ENCODE peak calls at places on chromosomes 6 and 20, in eight cellular contexts. E is thyroid gland, D is fibroblast of lung, Q is cardiac muscle cell, W is foreskin fibroblast, I is Peyer's patch, V is WTC11, C is AG10803. F is an unnamed sample.

GRCh38 chr6:27290065-27290849 is 21.8 kb downstream of the POM121L2 start:
- DNase-seq in Q (peak), E (no peak), W (peak), D (no peak), V (peak), C (no peak), I (no peak), F (no peak)

GRCh38 chr20:35134900-35135299 is 12.2 kb downstream of the EDEM2 start:
- DNase-seq in E (no peak), Q (peak), D (no peak), I (no peak), W (no peak), V (no peak), C (no peak), F (no peak)

GRCh38 chr6:147005499-147005898 is 198.7 kb upstream of the STXBP5 start:
- DNase-seq in D (no peak), I (no peak), W (no peak), V (peak), E (no peak), Q (no peak), C (no peak), F (no peak)

GRCh38 chr20:48722002-48722731 is 105.6 kb downstream of the PREX1 start:
- DNase-seq in C (peak), E (no peak), Q (no peak), I (no peak), D (peak), V (no peak), W (peak), F (no peak)

GRCh38 chr20:1283522-1284210 is 17.6 kb downstream of the SNPH start:
- DNase-seq in I (no peak), C (no peak), D (peak), W (no peak), V (no peak), Q (no peak), E (no peak), F (no peak)

GRCh38 chr6:157912326-157912725 is 69.3 kb upstream of the SYNJ2 start:
- DNase-seq in I (no peak), V (no peak), D (peak), C (peak), W (peak), Q (no peak), E (peak), F (no peak)

GRCh38 chr6:3618300-3619041 is 133.0 kb downstream of the PXDC1 start:
- DNase-seq in I (no peak), V (no peak), Q (no peak), W (no peak), C (no peak), D (no peak), E (no peak), F (peak)

GRCh38 chr20:13649548-13649947 is 10.8 kb upstream of the TASP1 start:
- DNase-seq in W (peak), I (no peak), D (peak), C (no peak), Q (no peak), E (no peak), V (peak), F (no peak)

GRCh38 chr20:35903843-35904242 is 50.5 kb downstream of the SCAND1 start:
- DNase-seq in D (no peak), V (no peak), E (no peak), Q (no peak), W (no peak), C (no peak), I (no peak), F (no peak)

GRCh38 chr6:149332602-149333311 is 15.2 kb downstream of the TAB2 start:
- DNase-seq in I (no peak), V (no peak), D (no peak), W (peak), E (no peak), Q (no peak), C (no peak), F (no peak)

GRCh38 chr6:79467716-79468115 is 69.5 kb downstream of the LCA5 start:
- DNase-seq in Q (no peak), D (peak), E (no peak), V (no peak), I (no peak), W (peak), C (no peak), F (no peak)

GRCh38 chr6:2563635-2564034 is 187.1 kb downstream of the MYLK4 start:
- DNase-seq in I (no peak), C (no peak), V (no peak), D (peak), Q (no peak), E (no peak), W (peak), F (no peak)

GRCh38 chr20:50238081-50238800 is 47.6 kb downstream of the CEBPB start:
- DNase-seq in Q (no peak), I (no peak), E (no peak), V (no peak), C (no peak), D (no peak), W (no peak), F (no peak)

GRCh38 chr20:35305682-35306556 is 13.7 kb upstream of the FAM83C start:
- DNase-seq in E (no peak), D (peak), Q (no peak), I (peak), V (no peak), W (peak), C (peak), F (no peak)

GRCh38 chr6:87722831-87723726 is 21.0 kb upstream of the AKIRIN2 start:
- DNase-seq in W (peak), E (peak), Q (peak), V (peak), D (peak), C (peak), I (no peak), F (no peak)

GRCh38 chr20:46358336-46359058 is 47.9 kb downstream of the ELMO2 start:
- DNase-seq in C (no peak), D (no peak), I (no peak), W (no peak), E (no peak), Q (no peak), V (no peak), F (no peak)

GRCh38 chr20:18728165-18728866 is 85.3 kb upstream of the SCP2D1 start:
- DNase-seq in D (no peak), V (no peak), W (no peak), Q (no peak), C (no peak), E (no peak), I (no peak), F (no peak)

GRCh38 chr6:111573118-111573883 is 32.4 kb downstream of the TRAF3IP2 start:
- DNase-seq in W (peak), V (no peak), I (no peak), D (peak), Q (no peak), C (peak), E (peak), F (no peak)

GRCh38 chr20:2900845-2901592 is 27.7 kb downstream of the PTPRA start:
- DNase-seq in D (no peak), E (no peak), I (no peak), W (no peak), V (no peak), Q (peak), C (no peak), F (no peak)

GRCh38 chr20:18307301-18307700 is 19.0 kb downstream of the ZNF133 start:
- DNase-seq in C (no peak), I (no peak), W (no peak), Q (no peak), E (no peak), V (no peak), D (no peak), F (no peak)

GRCh38 chr6:169530762-169531143 is 171.1 kb downstream of the WDR27 start:
- DNase-seq in Q (no peak), D (no peak), W (no peak), I (no peak), C (no peak), V (no peak), E (no peak), F (no peak)

GRCh38 chr6:105359419-105360366 is 43.2 kb downstream of the PREP start:
- DNase-seq in Q (peak), D (peak), I (no peak), V (no peak), W (peak), C (peak), E (peak), F (no peak)

GRCh38 chr20:48769111-48769879 is 58.5 kb downstream of the PREX1 start:
- DNase-seq in D (no peak), E (no peak), Q (no peak), V (no peak), C (no peak), W (no peak), I (peak), F (no peak)

GRCh38 chr20:51422912-51423667 is 119.4 kb downstream of the NFATC2 start:
- DNase-seq in E (no peak), W (no peak), C (no peak), Q (no peak), V (no peak), I (no peak), D (no peak), F (no peak)

GRCh38 chr6:168877821-168878282 is 375.8 kb downstream of the THBS2 start:
- DNase-seq in W (peak), E (peak), D (peak), C (no peak), I (no peak), Q (no peak), V (no peak), F (no peak)

GRCh38 chr20:4444404-4444803 is 277.3 kb upstream of the PRND start:
- DNase-seq in V (no peak), I (no peak), E (no peak), W (peak), C (peak), Q (no peak), D (no peak), F (no peak)

GRCh38 chr6:144219056-144219685 is 66.0 kb upstream of the UTRN start:
- DNase-seq in V (no peak), C (peak), W (peak), E (no peak), Q (peak), D (peak), I (no peak), F (no peak)

GRCh38 chr20:45372646-45373352 is 5.3 kb downstream of the TP53TG5 start:
- DNase-seq in E (no peak), Q (no peak), C (peak), I (peak), V (peak), W (peak), D (no peak), F (no peak)

GRCh38 chr6:89066929-89067646 is 13.5 kb upstream of the PNRC1 start:
- DNase-seq in E (no peak), I (no peak), W (no peak), Q (no peak), D (no peak), V (no peak), C (no peak), F (no peak)

GRCh38 chr6:33670086-33670660 is 41.3 kb downstream of the UQCC2 start:
- DNase-seq in D (no peak), W (no peak), E (no peak), Q (no peak), V (no peak), C (no peak), I (no peak), F (no peak)

DNA sequence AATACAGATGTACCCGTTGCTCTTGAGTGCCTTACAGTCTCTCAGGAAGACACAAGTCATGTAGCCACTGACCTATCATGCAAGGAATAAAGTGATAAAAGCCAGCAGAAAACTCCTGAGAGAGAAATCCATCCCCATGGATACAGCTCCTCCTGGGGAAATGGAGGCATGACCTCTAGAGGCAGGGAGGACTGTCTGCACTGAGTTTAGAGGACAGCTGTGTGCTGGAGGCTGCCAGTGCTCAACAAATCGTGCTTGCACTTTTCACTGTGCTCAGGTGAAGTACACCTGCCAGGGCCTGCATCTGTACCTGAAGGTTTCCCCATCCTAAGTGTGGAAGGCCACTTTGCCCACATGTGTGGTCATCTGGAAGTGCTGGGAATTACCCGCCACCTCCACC is 12.1 kb downstream of the CD93 start:
- DNase-seq in Q (no peak), I (no peak), D (no peak), V (no peak), E (no peak), W (no peak), C (no peak), F (no peak)
- TF ChIP-seq CTCF in Q (no peak), I (no peak), D (no peak), V (no peak), E (no peak), W (no peak), C (no peak), F (no peak)

DNA sequence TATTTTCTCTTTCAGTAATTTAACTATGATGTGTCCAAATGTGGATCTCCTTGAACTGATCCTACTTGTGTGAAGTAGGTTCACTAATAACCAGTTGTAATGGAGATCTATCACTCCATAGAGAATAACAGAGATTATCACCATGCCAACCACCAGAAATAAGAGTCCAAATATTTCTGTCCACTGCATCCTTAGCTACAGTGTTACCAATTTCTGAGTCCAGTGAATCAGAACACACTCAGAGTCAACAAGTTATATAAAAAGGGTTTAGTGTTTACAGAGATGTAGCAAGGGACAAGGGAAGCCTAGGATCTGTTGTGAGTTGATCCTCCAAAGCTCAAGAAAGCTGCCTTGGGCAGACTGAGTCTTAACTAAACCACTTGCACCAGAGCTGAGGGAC is 882.8 kb downstream of the TBC1D32 start:
- DNase-seq in E (no peak), C (no peak), I (no peak), D (no peak), W (no peak), V (no peak), Q (no peak), F (no peak)
- TF ChIP-seq CTCF in E (no peak), C (no peak), I (no peak), D (no peak), W (no peak), V (no peak), Q (no peak), F (no peak)

DNA sequence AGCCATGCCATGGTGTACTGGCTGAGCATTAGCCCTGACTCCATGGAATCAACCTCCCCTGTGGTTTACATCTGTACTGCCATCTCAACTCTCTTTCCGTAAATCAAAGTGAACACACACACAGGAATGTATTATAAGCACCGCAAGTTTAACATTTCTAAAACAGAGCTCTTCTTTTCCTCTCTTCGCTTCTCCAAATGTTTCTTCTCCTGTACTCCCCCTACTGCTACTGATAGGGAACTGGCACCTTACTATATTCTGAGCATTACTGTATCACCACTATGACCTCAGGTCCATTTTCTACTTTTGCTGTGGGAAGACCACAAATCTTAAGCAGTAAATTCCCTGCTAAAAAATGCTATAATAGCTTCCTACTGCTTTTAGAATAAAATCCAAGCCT is 101.2 kb downstream of the NUS1 start:
- DNase-seq in Q (peak), D (no peak), E (no peak), I (no peak), V (no peak), W (no peak), C (peak), F (no peak)
- TF ChIP-seq CTCF in Q (no peak), D (no peak), E (no peak), I (no peak), V (no peak), W (peak), C (no peak), F (peak)

GRCh38 chr6:165245287-165245686 is 64.1 kb downstream of the C6orf118 start:
- DNase-seq in Q (peak), I (no peak), W (no peak), C (peak), D (no peak), E (no peak), V (no peak), F (no peak)
- TF ChIP-seq CTCF in Q (peak), I (no peak), W (peak), C (peak), D (no peak), E (peak), V (no peak), F (peak)

DNA sequence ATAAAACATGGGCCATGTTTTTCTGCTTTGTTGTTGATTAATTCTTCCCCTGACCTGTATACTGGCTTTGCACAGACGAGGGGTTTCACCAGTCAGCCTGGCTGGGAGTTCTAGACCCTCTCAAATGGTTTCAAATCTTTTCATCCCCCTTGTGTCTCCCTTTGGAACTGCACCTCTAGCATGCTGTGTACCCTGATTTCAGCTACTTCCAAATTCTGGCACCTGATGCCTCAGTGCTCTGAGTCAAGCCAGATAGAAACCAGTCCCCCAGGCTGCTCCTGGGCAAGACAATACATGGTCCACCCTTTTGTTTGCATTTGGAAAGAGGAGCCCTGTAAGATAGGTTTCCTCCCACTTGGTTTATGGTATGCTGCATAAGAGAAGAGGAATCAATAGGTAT is 290.2 kb downstream of the BTBD3 start:
- DNase-seq in C (peak), E (peak), D (peak), I (no peak), W (peak), Q (peak), V (peak), F (no peak)
- TF ChIP-seq CTCF in C (peak), E (peak), D (peak), I (peak), W (peak), Q (peak), V (peak), F (peak)

GRCh38 chr6:16403831-16404230 is 165.4 kb downstream of the GMPR start:
- DNase-seq in I (no peak), V (no peak), E (no peak), W (peak), C (peak), Q (no peak), D (peak), F (no peak)
- TF ChIP-seq CTCF in I (no peak), V (no peak), E (no peak), W (no peak), C (peak), Q (peak), D (peak), F (peak)

DNA sequence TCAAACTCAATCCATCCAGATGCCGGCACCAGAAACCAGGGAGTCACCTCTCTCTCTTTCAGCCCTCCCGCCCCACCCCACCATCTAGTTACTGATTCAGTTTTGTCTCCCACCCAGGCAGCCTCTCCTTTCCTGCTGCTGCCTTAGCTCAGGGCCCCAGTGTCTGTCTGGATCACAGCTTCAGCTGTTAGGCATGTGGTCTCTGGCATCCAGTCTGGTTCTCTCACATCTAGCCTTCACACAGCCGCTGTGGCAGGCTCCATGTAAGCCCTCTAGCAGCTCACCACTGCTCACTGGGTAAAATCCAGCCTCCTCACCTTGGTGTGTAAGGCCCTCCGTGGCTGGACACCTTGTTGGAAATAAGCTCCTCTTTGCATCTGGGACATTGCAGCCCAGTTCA is 21.3 kb downstream of the AARS2 start:
- DNase-seq in W (no peak), D (no peak), C (no peak), Q (no peak), E (no peak), V (no peak), I (no peak), F (no peak)
- TF ChIP-seq CTCF in W (no peak), D (no peak), C (no peak), Q (no peak), E (no peak), V (no peak), I (no peak), F (no peak)

GRCh38 chr20:37095609-37096414 is at the start of gene RBL1:
- DNase-seq in V (peak), E (peak), W (peak), C (peak), Q (peak), I (peak), D (peak), F (peak)
- TF ChIP-seq CTCF in V (no peak), E (no peak), W (peak), C (peak), Q (peak), I (peak), D (peak), F (peak)

GRCh38 chr6:13296536-13296997 is 31.8 kb downstream of the TBC1D7 start:
- DNase-seq in Q (peak), I (no peak), E (peak), D (no peak), V (no peak), C (no peak), W (no peak), F (no peak)
- TF ChIP-seq CTCF in Q (no peak), I (no peak), E (no peak), D (no peak), V (no peak), C (no peak), W (no peak), F (no peak)

DNA sequence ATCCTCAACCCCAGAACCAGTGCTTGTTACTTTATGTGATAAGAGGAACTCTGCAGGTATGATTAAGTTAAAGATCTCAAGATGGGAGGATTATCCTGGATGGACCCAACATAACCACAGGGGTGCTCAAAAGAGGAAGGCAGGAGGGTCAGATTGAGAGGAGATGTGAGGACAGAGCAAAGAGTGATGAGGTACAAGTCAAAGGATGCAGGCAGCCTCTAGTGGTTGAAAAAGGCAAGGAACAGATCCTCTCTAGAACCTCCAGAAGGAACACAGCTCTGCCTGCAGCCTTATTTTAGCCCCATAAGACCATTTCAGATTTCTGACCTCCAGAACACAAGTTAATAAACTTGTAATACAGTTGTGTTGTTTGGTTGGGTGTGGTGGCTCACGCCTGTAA is 41.2 kb downstream of the PDSS2 start:
- DNase-seq in V (no peak), E (no peak), D (peak), I (no peak), W (peak), C (no peak), Q (no peak), F (no peak)
- TF ChIP-seq CTCF in V (peak), E (no peak), D (peak), I (peak), W (peak), C (peak), Q (peak), F (peak)